ENCODE peak calls at places on chromosome 2, in eight cellular contexts. One of them, this sample, is unnamed.

GRCh38 chr2:156329922-156330726 is 2.4 kb downstream of the NR4A2 start:
- DNase-seq in suprapubic skin: no peak
- DNase-seq in A549: no peak
- DNase-seq in H54: no peak
- DNase-seq in IMR-90: no peak
- DNase-seq in lower leg skin: no peak
- DNase-seq in body of pancreas: no peak
- DNase-seq in spleen: no peak
- DNase-seq in this sample: no peak

GRCh38 chr2:221420245-221420644 is 151.9 kb downstream of the EPHA4 start:
- DNase-seq in suprapubic skin: no peak
- DNase-seq in A549: no peak
- DNase-seq in H54: no peak
- DNase-seq in body of pancreas: no peak
- DNase-seq in IMR-90: no peak
- DNase-seq in lower leg skin: no peak
- DNase-seq in spleen: no peak
- DNase-seq in this sample: no peak

GRCh38 chr2:86621290-86621943 is 2.2 kb downstream of the RNF103 start:
- DNase-seq in suprapubic skin: no peak
- DNase-seq in spleen: no peak
- DNase-seq in body of pancreas: no peak
- DNase-seq in lower leg skin: no peak
- DNase-seq in H54: no peak
- DNase-seq in IMR-90: peak; percentile 15
- DNase-seq in A549: no peak
- DNase-seq in this sample: no peak

GRCh38 chr2:51581636-51582267 is 549.8 kb upstream of the NRXN1 start:
- DNase-seq in spleen: peak; percentile 53
- DNase-seq in IMR-90: no peak
- DNase-seq in H54: no peak
- DNase-seq in A549: peak; percentile 1
- DNase-seq in body of pancreas: no peak
- DNase-seq in lower leg skin: no peak
- DNase-seq in suprapubic skin: no peak
- DNase-seq in this sample: no peak

GRCh38 chr2:15800489-15801329 is 139.6 kb upstream of the MYCN start:
- DNase-seq in IMR-90: no peak
- DNase-seq in spleen: no peak
- DNase-seq in lower leg skin: no peak
- DNase-seq in H54: no peak
- DNase-seq in A549: no peak
- DNase-seq in body of pancreas: no peak
- DNase-seq in suprapubic skin: no peak
- DNase-seq in this sample: no peak

GRCh38 chr2:150472122-150472899 is 15.2 kb downstream of the RND3 start:
- DNase-seq in suprapubic skin: no peak
- DNase-seq in A549: peak; percentile 83
- DNase-seq in spleen: no peak
- DNase-seq in H54: no peak
- DNase-seq in IMR-90: peak; percentile 87
- DNase-seq in body of pancreas: peak; percentile 59
- DNase-seq in lower leg skin: no peak
- DNase-seq in this sample: no peak

GRCh38 chr2:133338224-133338623 is 230.0 kb downstream of the NCKAP5 start:
- DNase-seq in suprapubic skin: no peak
- DNase-seq in A549: no peak
- DNase-seq in spleen: no peak
- DNase-seq in H54: no peak
- DNase-seq in IMR-90: peak; percentile 87
- DNase-seq in lower leg skin: no peak
- DNase-seq in body of pancreas: no peak
- DNase-seq in this sample: no peak

GRCh38 chr2:223108376-223109100 is 56.5 kb downstream of the KCNE4 start:
- DNase-seq in lower leg skin: no peak
- DNase-seq in body of pancreas: no peak
- DNase-seq in spleen: no peak
- DNase-seq in A549: no peak
- DNase-seq in IMR-90: no peak
- DNase-seq in H54: no peak
- DNase-seq in suprapubic skin: no peak
- DNase-seq in this sample: no peak

GRCh38 chr2:200086911-200087310 is 131.5 kb downstream of the MAIP1 start:
- DNase-seq in A549: no peak
- DNase-seq in suprapubic skin: no peak
- DNase-seq in IMR-90: no peak
- DNase-seq in lower leg skin: no peak
- DNase-seq in body of pancreas: peak; percentile 4
- DNase-seq in H54: no peak
- DNase-seq in spleen: no peak
- DNase-seq in this sample: no peak

GRCh38 chr2:61822255-61822654 is 31.6 kb downstream of the FAM161A start:
- DNase-seq in suprapubic skin: no peak
- DNase-seq in IMR-90: no peak
- DNase-seq in lower leg skin: no peak
- DNase-seq in H54: no peak
- DNase-seq in A549: no peak
- DNase-seq in spleen: no peak
- DNase-seq in body of pancreas: no peak
- DNase-seq in this sample: no peak

GRCh38 chr2:221283896-221284295 is 288.2 kb downstream of the EPHA4 start:
- DNase-seq in IMR-90: peak; percentile 58
- DNase-seq in body of pancreas: no peak
- DNase-seq in A549: no peak
- DNase-seq in lower leg skin: no peak
- DNase-seq in suprapubic skin: no peak
- DNase-seq in H54: no peak
- DNase-seq in spleen: no peak
- DNase-seq in this sample: no peak

GRCh38 chr2:37871453-37872191 is 53.5 kb upstream of the RMDN2 start:
- DNase-seq in suprapubic skin: no peak
- DNase-seq in IMR-90: peak; percentile 81
- DNase-seq in body of pancreas: no peak
- DNase-seq in H54: no peak
- DNase-seq in spleen: no peak
- DNase-seq in A549: no peak
- DNase-seq in lower leg skin: no peak
- DNase-seq in this sample: no peak

GRCh38 chr2:161017780-161018440 is 142.3 kb upstream of the TANK start:
- DNase-seq in lower leg skin: no peak
- DNase-seq in IMR-90: no peak
- DNase-seq in spleen: no peak
- DNase-seq in A549: no peak
- DNase-seq in H54: no peak
- DNase-seq in body of pancreas: no peak
- DNase-seq in suprapubic skin: no peak
- DNase-seq in this sample: no peak

GRCh38 chr2:238098854-238099708 is 1.1 kb upstream of the ESPNL start:
- DNase-seq in lower leg skin: peak; percentile 81
- DNase-seq in IMR-90: no peak
- DNase-seq in spleen: no peak
- DNase-seq in body of pancreas: no peak
- DNase-seq in suprapubic skin: peak; percentile 79
- DNase-seq in A549: no peak
- DNase-seq in H54: no peak
- DNase-seq in this sample: peak; percentile 31

GRCh38 chr2:122734756-122735155 is 979.3 kb downstream of the TSN start:
- DNase-seq in IMR-90: no peak
- DNase-seq in A549: no peak
- DNase-seq in suprapubic skin: no peak
- DNase-seq in lower leg skin: no peak
- DNase-seq in spleen: no peak
- DNase-seq in body of pancreas: no peak
- DNase-seq in H54: no peak
- DNase-seq in this sample: no peak

GRCh38 chr2:176814740-176815367 is 397.7 kb upstream of the HNRNPA3 start:
- DNase-seq in body of pancreas: no peak
- DNase-seq in spleen: no peak
- DNase-seq in IMR-90: peak; percentile 26
- DNase-seq in lower leg skin: no peak
- DNase-seq in H54: peak; percentile 22
- DNase-seq in suprapubic skin: no peak
- DNase-seq in A549: peak; percentile 37
- DNase-seq in this sample: no peak

DNA sequence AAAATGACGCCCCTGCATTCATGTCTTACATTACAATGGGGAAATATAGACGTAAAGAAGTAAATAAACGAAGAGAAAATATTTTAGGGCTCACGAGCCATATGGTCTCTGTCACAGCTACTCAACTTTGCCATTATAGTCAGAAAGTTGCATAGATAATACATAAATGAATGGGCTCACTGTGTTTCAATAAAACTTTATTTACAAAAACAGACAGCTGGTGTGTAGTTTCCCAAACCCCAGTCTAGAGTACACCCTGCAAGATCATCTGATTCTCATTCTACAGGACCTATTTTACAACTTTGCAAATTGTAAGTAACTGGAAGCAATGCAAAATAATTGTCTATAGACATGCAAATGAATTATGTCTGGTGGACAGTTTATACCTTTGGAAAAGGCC is 57.5 kb downstream of the NOL10 start:
- DNase-seq in lower leg skin: no peak
- DNase-seq in body of pancreas: no peak
- DNase-seq in IMR-90: no peak
- DNase-seq in A549: no peak
- DNase-seq in spleen: no peak
- DNase-seq in H54: no peak
- DNase-seq in suprapubic skin: no peak
- DNase-seq in this sample: no peak
- TF ChIP-seq POLR2A in lower leg skin: no peak
- TF ChIP-seq POLR2A in body of pancreas: no peak
- TF ChIP-seq POLR2A in IMR-90: no peak
- TF ChIP-seq POLR2A in A549: no peak
- TF ChIP-seq POLR2A in spleen: no peak
- TF ChIP-seq POLR2A in H54: no peak
- TF ChIP-seq POLR2A in suprapubic skin: no peak
- TF ChIP-seq POLR2A in this sample: no peak

GRCh38 chr2:152200562-152201465 is 25.3 kb upstream of the STAM2 start:
- DNase-seq in body of pancreas: peak; percentile 86
- DNase-seq in A549: peak; percentile 92
- DNase-seq in H54: peak; percentile 79
- DNase-seq in lower leg skin: peak; percentile 98
- DNase-seq in IMR-90: peak; percentile 98
- DNase-seq in suprapubic skin: peak; percentile 90
- DNase-seq in spleen: no peak
- DNase-seq in this sample: no peak
- TF ChIP-seq POLR2A in body of pancreas: no peak
- TF ChIP-seq POLR2A in A549: no peak
- TF ChIP-seq POLR2A in H54: peak; percentile 53
- TF ChIP-seq POLR2A in lower leg skin: no peak
- TF ChIP-seq POLR2A in IMR-90: peak; percentile 37
- TF ChIP-seq POLR2A in suprapubic skin: no peak
- TF ChIP-seq POLR2A in spleen: no peak
- TF ChIP-seq POLR2A in this sample: no peak

DNA sequence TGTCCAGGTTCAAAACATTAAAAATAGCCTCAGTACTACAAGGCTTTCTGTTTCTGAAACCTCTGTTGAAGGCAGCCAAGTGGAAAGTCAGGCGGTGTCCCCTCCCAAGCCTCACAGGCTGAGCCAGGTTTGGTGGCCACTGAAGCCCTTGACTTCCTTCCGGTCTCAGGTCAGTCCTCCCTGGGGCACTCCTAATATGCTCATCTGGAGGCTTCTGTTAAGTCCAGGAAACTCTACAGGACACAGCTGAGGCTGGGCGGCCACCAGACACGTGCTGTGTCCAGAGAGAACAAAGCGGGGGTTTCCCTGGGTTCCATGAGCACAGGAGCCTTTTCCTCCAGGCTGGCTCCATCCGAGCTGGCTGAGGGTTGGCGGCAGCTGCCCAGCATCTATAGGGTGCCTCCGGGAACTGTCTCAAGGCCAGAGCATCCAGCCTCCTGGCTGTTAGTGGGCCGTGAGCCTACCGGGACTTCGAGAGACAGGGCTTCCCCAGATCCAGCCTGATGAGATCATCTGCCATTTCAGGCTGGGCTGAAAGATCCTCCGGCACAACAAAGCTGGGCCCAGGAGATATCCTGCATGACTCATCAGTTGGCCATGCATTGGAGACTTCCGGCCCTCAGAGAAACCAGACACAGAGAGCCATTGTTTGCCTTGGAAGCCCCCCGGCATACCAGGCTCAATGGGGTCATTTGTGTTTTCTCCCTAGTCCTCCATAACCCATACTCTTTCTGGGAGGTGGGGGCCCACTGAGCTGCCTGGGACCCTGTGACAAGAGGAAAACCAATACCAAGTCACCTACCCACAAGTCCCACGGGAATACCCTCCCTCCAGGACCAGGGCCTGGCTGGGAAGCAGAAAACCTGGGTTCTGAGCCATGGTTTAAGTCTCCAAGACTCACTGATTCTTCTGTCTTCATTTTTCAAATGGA is 71.7 kb downstream of the HS1BP3 start:
- DNase-seq in spleen: peak; percentile 86
- DNase-seq in suprapubic skin: peak; percentile 87
- DNase-seq in A549: peak; percentile 93
- DNase-seq in IMR-90: peak; percentile 99
- DNase-seq in H54: peak; percentile 79
- DNase-seq in body of pancreas: peak; percentile 78
- DNase-seq in lower leg skin: peak; percentile 95
- DNase-seq in this sample: peak; percentile 52
- TF ChIP-seq POLR2A in spleen: no peak
- TF ChIP-seq POLR2A in suprapubic skin: no peak
- TF ChIP-seq POLR2A in A549: no peak
- TF ChIP-seq POLR2A in IMR-90: peak; percentile 79
- TF ChIP-seq POLR2A in H54: no peak
- TF ChIP-seq POLR2A in body of pancreas: no peak
- TF ChIP-seq POLR2A in lower leg skin: no peak
- TF ChIP-seq POLR2A in this sample: no peak

GRCh38 chr2:73736855-73737779 is at the start of gene TPRKB:
- DNase-seq in spleen: peak; percentile 96
- DNase-seq in body of pancreas: peak; percentile 98
- DNase-seq in A549: peak; percentile 99
- DNase-seq in lower leg skin: peak; percentile 99
- DNase-seq in H54: peak; percentile 96
- DNase-seq in IMR-90: peak; percentile 97
- DNase-seq in suprapubic skin: peak; percentile 97
- DNase-seq in this sample: peak; percentile 96
- TF ChIP-seq POLR2A in spleen: peak; percentile 65
- TF ChIP-seq POLR2A in body of pancreas: no peak
- TF ChIP-seq POLR2A in A549: peak; percentile 40
- TF ChIP-seq POLR2A in lower leg skin: no peak
- TF ChIP-seq POLR2A in H54: peak; percentile 44
- TF ChIP-seq POLR2A in IMR-90: peak; percentile 48
- TF ChIP-seq POLR2A in suprapubic skin: no peak
- TF ChIP-seq POLR2A in this sample: peak; percentile 86

GRCh38 chr2:50433635-50434034 is 598.3 kb downstream of the NRXN1 start:
- DNase-seq in lower leg skin: no peak
- DNase-seq in IMR-90: no peak
- DNase-seq in A549: no peak
- DNase-seq in spleen: no peak
- DNase-seq in H54: no peak
- DNase-seq in suprapubic skin: no peak
- DNase-seq in body of pancreas: no peak
- DNase-seq in this sample: no peak

GRCh38 chr2:50431958-50432650 is 599.8 kb downstream of the NRXN1 start:
- DNase-seq in lower leg skin: no peak
- DNase-seq in A549: no peak
- DNase-seq in suprapubic skin: no peak
- DNase-seq in spleen: no peak
- DNase-seq in body of pancreas: no peak
- DNase-seq in IMR-90: no peak
- DNase-seq in H54: no peak
- DNase-seq in this sample: no peak
- TF ChIP-seq POLR2A in lower leg skin: no peak
- TF ChIP-seq POLR2A in A549: no peak
- TF ChIP-seq POLR2A in suprapubic skin: no peak
- TF ChIP-seq POLR2A in spleen: no peak
- TF ChIP-seq POLR2A in body of pancreas: no peak
- TF ChIP-seq POLR2A in IMR-90: no peak
- TF ChIP-seq POLR2A in H54: no peak
- TF ChIP-seq POLR2A in this sample: no peak